ENCODE peak calls at places on chromosome 18, in ten cellular contexts. O, X, N, Y, W, C, D, F, Q and A are unnamed samples.

GRCh38 chr18:63646916-63647315 is 2.9 kb upstream of the SERPINB4 start:
- DNase-seq in O (no peak), X (no peak), N (no peak), Y (peak), W (peak), C (no peak), D (no peak), F (no peak), Q (no peak), A (peak)

GRCh38 chr18:77191241-77191751 is 58.4 kb upstream of the GALR1 start:
- DNase-seq in O (peak), X (peak), N (no peak), Y (peak), W (peak), C (no peak), D (no peak), F (no peak), Q (no peak), A (peak)

GRCh38 chr18:35223797-35224196 is 17.0 kb upstream of the ZNF397 start:
- DNase-seq in O (no peak), X (no peak), N (no peak), Y (no peak), W (no peak), C (no peak), D (no peak), F (no peak), Q (no peak), A (no peak)

GRCh38 chr18:23809411-23809810 is 120.2 kb downstream of the LAMA3 start:
- DNase-seq in O (no peak), X (no peak), N (no peak), Y (no peak), W (peak), C (no peak), D (no peak), F (no peak), Q (no peak), A (no peak)

GRCh38 chr18:3816601-3817363 is 366.8 kb downstream of the TGIF1 start:
- DNase-seq in O (peak), X (peak), N (peak), Y (peak), W (peak), C (no peak), D (no peak), F (no peak), Q (no peak), A (peak)

GRCh38 chr18:13481820-13482640 is 244.3 kb downstream of the FAM210A start:
- DNase-seq in O (no peak), X (no peak), N (no peak), Y (no peak), W (no peak), C (no peak), D (no peak), F (no peak), Q (no peak), A (no peak)

GRCh38 chr18:25739356-25739755 is 351.1 kb downstream of the SS18 start:
- DNase-seq in O (no peak), X (no peak), N (no peak), Y (no peak), W (no peak), C (no peak), D (no peak), F (no peak), Q (no peak), A (no peak)

GRCh38 chr18:63290456-63291200 is 28.9 kb downstream of the BCL2 start:
- DNase-seq in O (no peak), X (no peak), N (peak), Y (no peak), W (no peak), C (no peak), D (no peak), F (no peak), Q (peak), A (no peak)

GRCh38 chr18:47050468-47050867 is 15.0 kb upstream of the ELOA2 start:
- DNase-seq in O (peak), X (peak), N (no peak), Y (peak), W (peak), C (no peak), D (peak), F (peak), Q (no peak), A (peak)

GRCh38 chr18:41378628-41379027 is 576.4 kb upstream of the PIK3C3 start:
- DNase-seq in O (peak), X (peak), N (no peak), Y (peak), W (peak), C (no peak), D (no peak), F (no peak), Q (no peak), A (peak)

GRCh38 chr18:66993492-66993891 is 389.6 kb upstream of the CDH19 start:
- DNase-seq in O (no peak), X (no peak), N (no peak), Y (no peak), W (no peak), C (no peak), D (no peak), F (no peak), Q (no peak), A (no peak)

GRCh38 chr18:8820701-8821465 is 115.5 kb downstream of the MTCL1 start:
- DNase-seq in O (no peak), X (no peak), N (no peak), Y (no peak), W (no peak), C (no peak), D (no peak), F (no peak), Q (no peak), A (no peak)

GRCh38 chr18:57631697-57632096 is 10.1 kb upstream of the NARS1 start:
- DNase-seq in O (no peak), X (no peak), N (no peak), Y (no peak), W (no peak), C (no peak), D (no peak), F (no peak), Q (no peak), A (no peak)

GRCh38 chr18:23864620-23865019 is 149.9 kb upstream of the TTC39C start:
- DNase-seq in O (no peak), X (no peak), N (no peak), Y (no peak), W (no peak), C (no peak), D (no peak), F (no peak), Q (no peak), A (no peak)

GRCh38 chr18:75253784-75254183 is 43.2 kb downstream of the TSHZ1 start:
- DNase-seq in O (no peak), X (peak), N (no peak), Y (peak), W (peak), C (no peak), D (no peak), F (no peak), Q (no peak), A (peak)

GRCh38 chr18:57727952-57728807 is 74.9 kb downstream of the ATP8B1 start:
- DNase-seq in O (no peak), X (peak), N (no peak), Y (no peak), W (peak), C (no peak), D (no peak), F (no peak), Q (no peak), A (peak)

GRCh38 chr18:47409519-47409918 is 158.1 kb upstream of the SKOR2 start:
- DNase-seq in O (no peak), X (no peak), N (no peak), Y (no peak), W (no peak), C (no peak), D (no peak), F (no peak), Q (no peak), A (no peak)

GRCh38 chr18:9634856-9635255 is 20.5 kb upstream of the PPP4R1 start:
- DNase-seq in O (no peak), X (no peak), N (no peak), Y (no peak), W (no peak), C (no peak), D (no peak), F (no peak), Q (no peak), A (no peak)

GRCh38 chr18:2486426-2486825 is 84.9 kb downstream of the METTL4 start:
- DNase-seq in O (no peak), X (no peak), N (no peak), Y (no peak), W (no peak), C (no peak), D (no peak), F (no peak), Q (no peak), A (no peak)

GRCh38 chr18:23401400-23402347 is 51.4 kb upstream of the RIOK3 start:
- DNase-seq in O (peak), X (peak), N (no peak), Y (peak), W (no peak), C (no peak), D (no peak), F (no peak), Q (no peak), A (peak)

GRCh38 chr18:8847066-8847755 is 141.9 kb downstream of the MTCL1 start:
- DNase-seq in O (no peak), X (peak), N (no peak), Y (peak), W (peak), C (no peak), D (no peak), F (no peak), Q (no peak), A (peak)

GRCh38 chr18:31610841-31611240 is 19.2 kb downstream of the TTR start:
- DNase-seq in O (no peak), X (no peak), N (peak), Y (no peak), W (peak), C (no peak), D (no peak), F (no peak), Q (no peak), A (peak)

GRCh38 chr18:3468066-3468705 is 18.2 kb downstream of the TGIF1 start:
- DNase-seq in O (no peak), X (no peak), N (peak), Y (no peak), W (no peak), C (no peak), D (no peak), F (no peak), Q (no peak), A (no peak)

GRCh38 chr18:55907352-55908045 is 319.5 kb upstream of the TCF4 start:
- DNase-seq in O (no peak), X (peak), N (no peak), Y (peak), W (peak), C (no peak), D (no peak), F (no peak), Q (no peak), A (peak)

GRCh38 chr18:39053569-39053968 is 1488.0 kb upstream of the CELF4 start:
- DNase-seq in O (no peak), X (no peak), N (no peak), Y (no peak), W (no peak), C (no peak), D (no peak), F (no peak), Q (no peak), A (no peak)

GRCh38 chr18:51191139-51191717 is 6.3 kb downstream of the MEX3C start:
- DNase-seq in O (no peak), X (no peak), N (no peak), Y (no peak), W (no peak), C (no peak), D (no peak), F (no peak), Q (no peak), A (no peak)

GRCh38 chr18:77114564-77115391 is 17.8 kb downstream of the MBP start:
- DNase-seq in O (peak), X (peak), N (no peak), Y (peak), W (no peak), C (no peak), D (no peak), F (peak), Q (no peak), A (peak)